ENCODE peak calls at places on chromosomes 1 and 21, in eight cellular contexts. E, O, K, R, I, U, X and P are unnamed samples.

GRCh38 chr21:37459575-37459974 is 93.0 kb downstream of the DYRK1A start:
- DNase-seq in E (no peak), O (no peak), K (peak), R (no peak), I (no peak), U (no peak), X (no peak), P (no peak)

GRCh38 chr1:31234870-31235269 is 4.8 kb downstream of the NKAIN1 start:
- DNase-seq in E (no peak), O (no peak), K (no peak), R (no peak), I (no peak), U (no peak), X (no peak), P (no peak)

GRCh38 chr1:39876136-39876535 is 7.2 kb downstream of the TRIT1 start:
- DNase-seq in E (no peak), O (no peak), K (no peak), R (no peak), I (no peak), U (no peak), X (no peak), P (no peak)

GRCh38 chr1:12553963-12554362 is 64.0 kb downstream of the DHRS3 start:
- DNase-seq in E (no peak), O (no peak), K (no peak), R (no peak), I (peak), U (no peak), X (no peak), P (no peak)

GRCh38 chr1:34816778-34817177 is 24.0 kb downstream of the GJA4 start:
- DNase-seq in E (no peak), O (no peak), K (no peak), R (no peak), I (no peak), U (peak), X (no peak), P (no peak)

GRCh38 chr1:219774386-219774785 is 154.0 kb downstream of the SLC30A10 start:
- DNase-seq in E (no peak), O (no peak), K (no peak), R (no peak), I (no peak), U (no peak), X (no peak), P (no peak)

GRCh38 chr1:185487030-185487429 is 170.0 kb upstream of the IVNS1ABP start:
- DNase-seq in E (no peak), O (no peak), K (no peak), R (no peak), I (no peak), U (no peak), X (no peak), P (no peak)

GRCh38 chr1:4745560-4745959 is 91.2 kb downstream of the AJAP1 start:
- DNase-seq in E (no peak), O (no peak), K (no peak), R (peak), I (no peak), U (no peak), X (no peak), P (no peak)

GRCh38 chr1:27621067-27621920 is 13.7 kb downstream of the FGR start:
- DNase-seq in E (no peak), O (no peak), K (peak), R (peak), I (no peak), U (no peak), X (no peak), P (no peak)

GRCh38 chr1:218547901-218548730 is 203.0 kb downstream of the TGFB2 start:
- DNase-seq in E (no peak), O (no peak), K (no peak), R (peak), I (no peak), U (no peak), X (no peak), P (no peak)

GRCh38 chr1:23367791-23368561 is 1.7 kb downstream of the ZNF436 start:
- DNase-seq in E (peak), O (peak), K (peak), R (peak), I (peak), U (peak), X (peak), P (peak)

GRCh38 chr1:43377831-43378230 is 10.0 kb upstream of the ELOVL1 start:
- DNase-seq in E (no peak), O (no peak), K (no peak), R (no peak), I (no peak), U (no peak), X (no peak), P (no peak)

GRCh38 chr1:3423245-3423829 is 31.1 kb upstream of the ARHGEF16 start:
- DNase-seq in E (peak), O (no peak), K (no peak), R (peak), I (peak), U (peak), X (no peak), P (peak)

DNA sequence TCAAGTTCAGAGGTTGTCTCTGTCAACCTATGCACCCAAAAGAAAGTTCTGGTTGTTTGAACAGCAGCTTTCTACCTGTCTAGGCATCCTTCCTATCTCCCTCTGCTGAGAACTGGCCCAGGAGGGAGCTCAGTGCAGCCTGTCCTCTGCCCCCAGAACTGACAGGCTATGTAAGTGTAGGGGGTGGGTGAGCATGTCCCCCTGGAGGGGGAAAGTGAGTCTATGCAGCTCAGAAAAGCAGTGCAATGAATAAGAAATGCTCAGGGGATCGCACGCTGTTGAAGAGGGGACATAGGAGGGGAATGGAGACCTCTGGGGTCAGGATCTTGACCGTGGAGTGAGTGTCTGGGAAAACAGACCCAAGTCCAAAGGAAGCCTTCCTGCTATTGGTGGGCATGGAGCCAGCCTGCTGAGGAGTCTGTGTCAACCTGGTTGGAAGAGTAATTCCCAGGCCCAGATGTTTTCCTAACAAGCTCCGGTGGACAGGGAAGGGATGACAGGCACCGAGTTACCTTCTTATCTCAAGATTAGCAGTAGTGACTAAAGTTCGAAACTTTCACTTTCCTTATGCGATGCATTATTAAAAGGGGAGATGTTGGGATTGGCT is 26.1 kb upstream of the FHAD1 start:
- DNase-seq in E (no peak), O (no peak), K (no peak), R (peak), I (no peak), U (peak), X (no peak), P (no peak)
- TF ChIP-seq CTCF in E (no peak), O (no peak), K (no peak), R (no peak), I (no peak), U (no peak), X (no peak), P (no peak)

GRCh38 chr1:224160171-224160682 is 22.8 kb upstream of the DEGS1 start:
- DNase-seq in E (no peak), O (no peak), K (no peak), R (no peak), I (no peak), U (no peak), X (no peak), P (no peak)

GRCh38 chr1:224163311-224163710 is 19.7 kb upstream of the DEGS1 start:
- DNase-seq in E (no peak), O (no peak), K (no peak), R (no peak), I (no peak), U (no peak), X (no peak), P (no peak)

GRCh38 chr1:224162768-224163167 is 20.3 kb upstream of the DEGS1 start:
- DNase-seq in E (no peak), O (no peak), K (no peak), R (no peak), I (no peak), U (no peak), X (no peak), P (no peak)

GRCh38 chr1:224157316-224157715 is 25.7 kb upstream of the DEGS1 start:
- DNase-seq in E (no peak), O (no peak), K (no peak), R (no peak), I (no peak), U (no peak), X (no peak), P (no peak)
- H3K4me3 ChIP-seq in E (no peak), O (no peak), K (no peak), R (no peak), I (no peak), U (no peak), X (no peak), P (no peak)

GRCh38 chr21:41726970-41727783 is 39.7 kb downstream of the RIPK4 start:
- DNase-seq in E (no peak), O (no peak), K (peak), R (peak), I (peak), U (no peak), X (no peak), P (peak)

GRCh38 chr21:41729701-41730368 is 37.0 kb downstream of the RIPK4 start:
- DNase-seq in E (no peak), O (no peak), K (no peak), R (peak), I (no peak), U (no peak), X (no peak), P (no peak)

GRCh38 chr21:41726630-41726969 is 40.3 kb downstream of the RIPK4 start:
- DNase-seq in E (no peak), O (no peak), K (no peak), R (no peak), I (no peak), U (no peak), X (no peak), P (no peak)

GRCh38 chr21:41726058-41726558 is 40.7 kb downstream of the RIPK4 start:
- DNase-seq in E (no peak), O (no peak), K (no peak), R (no peak), I (no peak), U (no peak), X (no peak), P (no peak)

DNA sequence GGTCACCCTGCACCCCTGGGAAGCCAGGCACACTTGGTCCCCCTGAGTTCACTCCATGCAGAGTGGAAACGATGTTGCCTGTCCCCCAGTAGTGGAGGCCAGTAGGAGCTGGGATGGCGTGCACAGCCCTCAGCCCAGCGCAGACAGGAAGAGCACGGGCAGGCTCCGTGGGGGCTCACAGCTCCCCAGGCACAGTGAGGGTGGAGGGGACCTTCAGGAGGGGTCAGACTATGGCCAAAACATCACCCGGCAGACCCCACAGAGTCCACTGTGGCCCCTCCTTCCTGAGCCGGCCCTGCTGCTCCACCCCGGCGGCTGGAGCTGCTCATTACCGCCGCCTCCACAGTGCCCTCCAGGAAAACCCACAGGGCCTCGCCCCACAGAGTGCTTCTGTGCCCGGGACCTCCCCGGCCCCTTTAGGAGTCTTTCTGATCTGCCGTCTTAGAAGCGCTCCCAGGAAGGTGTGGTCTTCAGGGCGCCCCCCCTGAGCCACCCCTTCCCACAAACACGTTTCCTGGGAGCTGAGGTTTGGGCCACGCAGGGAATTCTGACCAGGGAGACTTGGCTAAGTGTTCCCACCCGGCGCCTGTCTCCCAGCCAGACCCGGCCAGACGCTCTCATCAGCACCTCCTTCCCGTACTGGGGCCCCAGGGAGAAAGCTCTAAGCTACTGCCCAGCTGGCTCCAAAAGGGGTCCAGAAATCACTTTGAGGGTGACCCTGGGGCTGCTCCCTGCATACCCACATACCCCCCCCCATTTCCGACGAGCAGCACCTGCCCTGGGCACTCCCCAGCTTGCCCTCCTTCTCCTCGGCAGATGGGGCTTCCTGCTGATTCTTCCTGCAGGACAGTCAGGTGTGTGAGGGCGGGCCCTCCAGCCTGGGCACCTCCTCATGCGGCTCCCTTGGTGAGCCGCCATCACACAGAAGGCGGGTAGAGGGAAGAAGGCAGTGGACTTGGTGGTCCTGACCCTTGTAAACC is 38.8 kb downstream of the RIPK4 start:
- DNase-seq in E (no peak), O (no peak), K (peak), R (no peak), I (no peak), U (no peak), X (no peak), P (no peak)
- H3K27ac ChIP-seq in E (no peak), O (no peak), K (no peak), R (peak), I (peak), U (no peak), X (no peak), P (peak)

DNA sequence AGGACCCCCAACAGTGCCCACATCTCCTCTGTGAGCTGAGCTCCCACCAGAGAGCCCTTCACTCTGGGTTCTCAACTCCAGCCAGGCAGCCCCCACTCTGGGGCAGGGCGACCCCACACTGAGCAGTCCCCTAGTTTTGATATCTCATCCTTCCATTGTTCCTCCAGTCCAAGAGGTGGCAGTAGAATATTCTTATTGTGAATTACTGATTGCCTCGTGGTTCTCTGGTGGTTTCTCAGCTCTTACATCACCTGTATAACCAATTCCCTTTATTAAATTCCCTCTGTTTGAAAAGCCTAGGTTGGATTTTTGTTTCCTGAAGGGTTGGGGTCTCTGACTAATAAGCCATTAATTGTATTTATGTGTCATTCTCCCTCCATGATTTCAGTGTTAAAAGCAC is 407.5 kb downstream of the SETD4 start:
- DNase-seq in E (no peak), O (no peak), K (no peak), R (no peak), I (no peak), U (no peak), X (no peak), P (no peak)
- TF ChIP-seq CTCF in E (no peak), O (no peak), K (no peak), R (no peak), I (no peak), U (no peak), X (no peak), P (no peak)

GRCh38 chr1:21291964-21292363 is 1.7 kb upstream of the ECE1 start:
- DNase-seq in E (no peak), O (no peak), K (no peak), R (no peak), I (no peak), U (no peak), X (no peak), P (no peak)

GRCh38 chr1:21292503-21292990 is 2.3 kb upstream of the ECE1 start:
- DNase-seq in E (no peak), O (no peak), K (no peak), R (no peak), I (no peak), U (no peak), X (no peak), P (no peak)

GRCh38 chr1:21294266-21295058 is 4.2 kb upstream of the ECE1 start:
- DNase-seq in E (no peak), O (no peak), K (peak), R (peak), I (no peak), U (peak), X (peak), P (peak)

GRCh38 chr1:21293537-21294265 is 3.4 kb upstream of the ECE1 start:
- DNase-seq in E (no peak), O (no peak), K (no peak), R (no peak), I (no peak), U (no peak), X (peak), P (no peak)

DNA sequence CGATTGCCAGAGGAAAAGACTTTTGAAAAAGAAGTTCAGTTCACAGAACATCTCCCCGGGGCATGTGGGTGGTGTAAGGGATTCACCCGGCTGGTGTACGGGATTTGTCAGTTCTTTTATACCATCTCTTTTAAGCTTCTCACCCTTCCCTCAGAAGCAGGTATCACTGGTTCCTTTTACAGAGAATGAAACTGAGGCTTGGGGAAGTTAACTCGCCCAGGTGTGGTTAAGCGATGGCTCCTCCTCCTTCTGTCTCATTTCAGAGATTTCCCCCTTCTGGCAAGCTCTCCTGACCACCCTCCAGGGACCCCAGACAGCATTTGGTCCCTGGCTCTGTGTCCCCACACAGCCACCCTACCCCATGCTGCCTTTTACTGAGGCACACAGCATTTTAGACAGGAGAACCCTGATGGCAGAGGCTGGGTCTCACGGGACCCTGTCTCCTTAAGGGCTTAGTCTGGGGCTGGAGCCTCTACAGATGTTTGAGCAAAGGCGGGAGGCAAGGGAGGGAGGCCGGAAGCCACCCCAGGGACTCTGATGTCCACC is 2.8 kb upstream of the ECE1 start:
- DNase-seq in E (no peak), O (no peak), K (no peak), R (no peak), I (no peak), U (no peak), X (peak), P (no peak)
- H3K4me3 ChIP-seq in E (no peak), O (no peak), K (no peak), R (no peak), I (no peak), U (no peak), X (peak), P (no peak)

GRCh38 chr21:32240708-32241433 is 38.0 kb downstream of the MIS18A start:
- DNase-seq in E (no peak), O (no peak), K (no peak), R (no peak), I (no peak), U (no peak), X (peak), P (no peak)
- H3K27ac ChIP-seq in E (no peak), O (peak), K (no peak), R (no peak), I (peak), U (no peak), X (no peak), P (peak)

DNA sequence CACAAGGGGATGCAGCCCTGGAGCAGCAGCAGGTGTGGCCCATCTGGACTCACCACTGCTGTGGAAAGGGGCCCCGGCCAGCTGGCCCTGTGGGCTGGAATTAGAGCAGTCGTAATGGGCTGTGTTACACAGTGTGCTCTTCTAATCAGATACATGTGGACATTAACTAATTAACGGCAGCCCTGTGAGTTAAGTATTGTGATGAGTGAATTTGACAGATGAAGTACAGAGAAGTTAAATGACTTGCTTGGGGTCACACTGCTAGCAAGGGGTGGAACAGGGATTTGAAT is 58.6 kb downstream of the MDM4 start:
- DNase-seq in E (no peak), O (no peak), K (no peak), R (no peak), I (no peak), U (no peak), X (no peak), P (no peak)
- TF ChIP-seq CTCF in E (no peak), O (no peak), K (no peak), R (no peak), I (no peak), U (no peak), X (no peak), P (no peak)

GRCh38 chr1:8876099-8876496 is 2.4 kb downstream of the ENO1 start:
- DNase-seq in E (no peak), O (no peak), K (no peak), R (no peak), I (no peak), U (no peak), X (no peak), P (no peak)

GRCh38 chr1:8873001-8873400 is 5.5 kb downstream of the ENO1 start:
- DNase-seq in E (no peak), O (no peak), K (no peak), R (no peak), I (no peak), U (no peak), X (no peak), P (no peak)

GRCh38 chr1:8874230-8875201 is 4.0 kb downstream of the ENO1 start:
- DNase-seq in E (no peak), O (no peak), K (peak), R (no peak), I (no peak), U (no peak), X (no peak), P (no peak)

GRCh38 chr1:8873506-8874229 is 4.8 kb downstream of the ENO1 start:
- DNase-seq in E (peak), O (peak), K (peak), R (peak), I (peak), U (peak), X (no peak), P (peak)

DNA sequence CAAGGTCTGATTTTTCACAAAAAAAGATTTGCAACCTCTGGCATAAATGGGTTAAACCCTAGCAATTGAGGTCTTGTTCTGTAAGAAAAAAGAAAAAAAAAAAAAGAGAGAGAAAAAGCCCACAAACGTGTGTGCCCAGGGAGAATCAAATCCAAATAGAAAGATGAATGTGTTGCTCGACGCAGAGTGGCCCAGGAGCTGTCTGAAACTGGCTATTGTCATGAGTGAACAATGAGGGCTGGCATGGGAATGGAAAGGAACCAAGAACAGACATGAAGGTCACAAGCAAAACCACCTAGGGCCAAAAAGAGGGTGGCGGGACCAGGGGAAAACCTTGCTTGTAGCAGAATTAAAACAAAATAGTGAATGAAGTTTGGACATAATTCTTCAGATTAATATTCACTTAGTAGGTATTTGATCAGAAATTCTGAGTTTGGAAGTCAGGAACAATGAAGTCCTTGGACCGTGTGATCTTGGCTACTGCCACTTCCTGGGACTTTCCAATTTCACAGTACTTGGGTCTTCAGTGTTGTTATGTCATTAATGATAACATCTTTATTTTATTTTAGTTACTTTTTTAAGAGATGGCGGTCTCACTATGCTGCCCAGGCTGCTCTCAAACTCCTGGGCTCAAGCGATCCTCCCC is 3.1 kb downstream of the ENO1 start:
- DNase-seq in E (no peak), O (no peak), K (no peak), R (no peak), I (no peak), U (no peak), X (no peak), P (no peak)
- H3K4me3 ChIP-seq in E (no peak), O (no peak), K (no peak), R (no peak), I (no peak), U (peak), X (peak), P (no peak)